ENCODE peak calls at places on chromosome 6, in eight cellular contexts. C is HS-5; R is GM12878; B is stimulated activated CD8-positive, alpha-beta memory T cell treated with anti-CD3 and anti-CD28 coated beads, Interleukin-7, amount 100 ng/mL, for 48 hours; W is stimulated activated CD4-positive, alpha-beta T cell treated with anti-CD3 and anti-CD28 coated beads, Interleukin-4, amount 100 ng/mL, for 24 hours; D is endodermal cell; J is lower leg skin; X is AG09319. O is an unnamed sample.

GRCh38 chr6:83199173-83199864 is 6.2 kb downstream of the RWDD2A start:
- DNase-seq in X (no peak), B (no peak), D (no peak), J (no peak), C (no peak), R (no peak), W (no peak), O (no peak)

GRCh38 chr6:54102239-54102638 is 9.0 kb upstream of the MLIP start:
- DNase-seq in X (no peak), W (no peak), J (no peak), B (no peak), C (no peak), R (no peak), D (no peak), O (no peak)

GRCh38 chr6:15461127-15461944 is 201.5 kb downstream of the DTNBP1 start:
- DNase-seq in J (no peak), D (peak; percentile 68), C (no peak), R (no peak), W (no peak), B (no peak), X (no peak), O (no peak)

GRCh38 chr6:36207155-36207554 is 10.6 kb downstream of the BRPF3 start:
- DNase-seq in X (no peak), B (no peak), D (no peak), C (no peak), W (no peak), R (no peak), J (no peak), O (no peak)

GRCh38 chr6:99189823-99190721 is 159.4 kb downstream of the FAXC start:
- DNase-seq in W (peak; percentile 13), C (no peak), B (peak; percentile 34), X (no peak), D (no peak), J (no peak), R (peak; percentile 68), O (peak; percentile 70)

GRCh38 chr6:15736023-15736696 is 73.3 kb upstream of the DTNBP1 start:
- DNase-seq in D (no peak), X (no peak), R (no peak), J (no peak), W (no peak), C (no peak), B (no peak), O (no peak)

GRCh38 chr6:53618219-53618618 is 47.3 kb downstream of the KLHL31 start:
- DNase-seq in X (no peak), C (no peak), B (no peak), D (no peak), J (no peak), W (no peak), R (no peak), O (no peak)

GRCh38 chr6:139882234-139882633 is 507.8 kb upstream of the CITED2 start:
- DNase-seq in J (no peak), C (no peak), W (no peak), D (peak; percentile 57), R (no peak), X (no peak), B (no peak), O (no peak)